ENCODE peak calls at places on chromosomes 2 and 18, in seven cellular contexts. N is GM13976, Z is fibroblast of mammary gland, L is tibial artery, K is PC-3, Q is astrocyte of the cerebellum, E is lower lobe of right lung. B is an unnamed sample.

GRCh38 chr2:212892193-212892592 is 259.2 kb downstream of the IKZF2 start:
- DNase-seq in N (no peak), Z (peak), L (no peak), K (peak), Q (peak), E (no peak), B (no peak)

GRCh38 chr2:145228506-145228905 is 708.6 kb upstream of the ZEB2 start:
- DNase-seq in N (no peak), Z (peak), L (no peak), K (no peak), Q (no peak), E (no peak), B (peak)

GRCh38 chr2:8986327-8986976 is 17.0 kb downstream of the MBOAT2 start:
- DNase-seq in N (no peak), Z (no peak), L (no peak), K (peak), Q (no peak), E (no peak), B (no peak)

GRCh38 chr2:3135676-3136075 is 241.9 kb downstream of the EIPR1 start:
- DNase-seq in N (no peak), Z (no peak), L (no peak), K (no peak), Q (no peak), E (no peak), B (no peak)

GRCh38 chr2:238170386-238171071 is 11.8 kb downstream of the ERFE start:
- DNase-seq in N (no peak), Z (peak), L (no peak), K (no peak), Q (no peak), E (peak), B (no peak)

GRCh38 chr2:240410808-240411207 is 24.7 kb upstream of the GPC1 start:
- DNase-seq in N (no peak), Z (no peak), L (peak), K (no peak), Q (no peak), E (no peak), B (no peak)

GRCh38 chr2:119862127-119862889 is 102.6 kb downstream of the PTPN4 start:
- DNase-seq in N (peak), Z (no peak), L (no peak), K (no peak), Q (no peak), E (no peak), B (no peak)

GRCh38 chr2:66532972-66533868 is 98.3 kb downstream of the MEIS1 start:
- DNase-seq in N (no peak), Z (no peak), L (no peak), K (no peak), Q (peak), E (no peak), B (no peak)

GRCh38 chr2:2107140-2107539 is 223.9 kb downstream of the MYT1L start:
- DNase-seq in N (no peak), Z (no peak), L (no peak), K (no peak), Q (no peak), E (no peak), B (no peak)

GRCh38 chr2:127596311-127597045 is 49.5 kb upstream of the GPR17 start:
- DNase-seq in N (no peak), Z (no peak), L (no peak), K (no peak), Q (no peak), E (no peak), B (no peak)

GRCh38 chr2:160029270-160029628 is 33.2 kb downstream of the PLA2R1 start:
- DNase-seq in N (no peak), Z (no peak), L (no peak), K (no peak), Q (no peak), E (no peak), B (no peak)

GRCh38 chr2:212831671-212832199 is 293.1 kb upstream of the ERBB4 start:
- DNase-seq in N (no peak), Z (no peak), L (peak), K (no peak), Q (no peak), E (peak), B (no peak)

GRCh38 chr2:8675543-8675942 is 6.3 kb upstream of the ID2 start:
- DNase-seq in N (no peak), Z (no peak), L (no peak), K (no peak), Q (no peak), E (no peak), B (no peak)

GRCh38 chr2:25491966-25492532 is 150.3 kb upstream of the DNMT3A start:
- DNase-seq in N (no peak), Z (peak), L (no peak), K (peak), Q (peak), E (no peak), B (no peak)

GRCh38 chr2:224008702-224009261 is 30.3 kb downstream of the SERPINE2 start:
- DNase-seq in N (no peak), Z (no peak), L (no peak), K (no peak), Q (no peak), E (no peak), B (no peak)

GRCh38 chr2:74498500-74499268 is 719 bp downstream of the LBX2 start:
- DNase-seq in N (peak), Z (peak), L (no peak), K (peak), Q (no peak), E (peak), B (no peak)

DNA sequence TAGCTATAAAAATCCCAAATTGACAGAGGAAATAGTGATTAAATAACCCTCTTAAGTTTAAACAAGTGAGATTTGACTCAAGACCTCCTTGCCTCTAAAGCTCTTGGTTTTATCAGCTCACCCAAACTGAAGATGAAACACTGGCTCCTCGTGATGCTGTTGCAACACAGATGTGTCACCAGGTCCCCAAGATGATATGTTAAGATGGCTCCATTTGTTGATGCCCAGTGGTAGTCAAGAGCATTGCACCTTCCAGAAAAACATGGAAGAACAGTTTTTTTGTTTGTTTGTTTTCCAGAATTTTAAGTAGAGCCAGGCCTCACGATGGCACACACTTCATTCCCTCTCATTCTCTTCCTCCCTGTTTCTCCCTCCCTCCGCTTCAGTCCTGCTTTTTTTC is 399.8 kb downstream of the TXNL1 start:
- DNase-seq in N (no peak), Z (peak), L (no peak), K (peak), Q (no peak), E (no peak), B (no peak)
- TF ChIP-seq CTCF in N (no peak), Z (peak), L (no peak), K (no peak), Q (peak), E (no peak), B (no peak)

GRCh38 chr2:218269900-218270720 is at the start of the genes AAMP and PNKD:
- DNase-seq in N (peak), Z (peak), L (peak), K (peak), Q (peak), E (peak), B (peak)
- TF ChIP-seq CTCF in N (no peak), Z (no peak), L (peak), K (peak), Q (no peak), E (peak), B (peak)

GRCh38 chr2:219832904-219833303 is 205.5 kb downstream of the SLC4A3 start:
- DNase-seq in N (no peak), Z (no peak), L (no peak), K (no peak), Q (no peak), E (no peak), B (no peak)

GRCh38 chr2:219831957-219832356 is 204.5 kb downstream of the SLC4A3 start:
- DNase-seq in N (no peak), Z (no peak), L (no peak), K (no peak), Q (no peak), E (no peak), B (no peak)

GRCh38 chr2:219835493-219835892 is 208.1 kb downstream of the SLC4A3 start:
- DNase-seq in N (no peak), Z (no peak), L (no peak), K (no peak), Q (no peak), E (no peak), B (no peak)

DNA sequence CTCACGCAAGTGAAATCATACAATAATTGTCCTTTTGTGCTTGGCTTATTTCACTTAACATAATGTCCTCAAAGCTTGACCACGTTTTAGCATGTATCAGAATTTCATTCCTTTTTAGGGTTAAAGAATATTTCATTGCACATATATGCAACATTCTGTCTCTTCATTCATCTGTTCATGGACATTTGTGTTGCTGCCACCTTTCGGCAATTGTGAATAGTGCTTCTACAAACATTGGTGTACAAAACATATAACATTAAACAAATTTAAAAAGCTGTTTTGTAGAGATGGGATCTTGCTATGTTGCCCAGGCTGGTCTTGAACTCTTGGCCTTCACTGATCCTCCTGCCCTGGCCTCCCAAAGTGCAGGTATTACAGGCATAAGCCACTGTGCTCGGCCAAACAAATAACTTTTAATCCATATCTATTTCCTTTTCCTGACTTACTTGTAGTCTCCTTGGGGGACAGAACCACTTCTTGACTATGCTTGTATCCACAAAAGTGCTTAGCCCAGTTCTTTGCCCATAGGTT is 209.3 kb downstream of the SLC4A3 start:
- DNase-seq in N (no peak), Z (peak), L (no peak), K (peak), Q (no peak), E (no peak), B (no peak)
- TF ChIP-seq CTCF in N (no peak), Z (peak), L (peak), K (peak), Q (peak), E (no peak), B (peak)

GRCh38 chr2:98280376-98281102 is 65.7 kb upstream of the CNGA3 start:
- DNase-seq in N (no peak), Z (no peak), L (no peak), K (no peak), Q (peak), E (no peak), B (no peak)

GRCh38 chr2:98278074-98278473 is 68.2 kb upstream of the CNGA3 start:
- DNase-seq in N (no peak), Z (no peak), L (no peak), K (no peak), Q (no peak), E (no peak), B (no peak)

GRCh38 chr2:98282109-98282508 is 64.1 kb upstream of the CNGA3 start:
- DNase-seq in N (no peak), Z (peak), L (no peak), K (peak), Q (peak), E (no peak), B (no peak)

GRCh38 chr2:98277156-98277859 is 68.9 kb upstream of the CNGA3 start:
- DNase-seq in N (no peak), Z (no peak), L (no peak), K (no peak), Q (no peak), E (no peak), B (no peak)

DNA sequence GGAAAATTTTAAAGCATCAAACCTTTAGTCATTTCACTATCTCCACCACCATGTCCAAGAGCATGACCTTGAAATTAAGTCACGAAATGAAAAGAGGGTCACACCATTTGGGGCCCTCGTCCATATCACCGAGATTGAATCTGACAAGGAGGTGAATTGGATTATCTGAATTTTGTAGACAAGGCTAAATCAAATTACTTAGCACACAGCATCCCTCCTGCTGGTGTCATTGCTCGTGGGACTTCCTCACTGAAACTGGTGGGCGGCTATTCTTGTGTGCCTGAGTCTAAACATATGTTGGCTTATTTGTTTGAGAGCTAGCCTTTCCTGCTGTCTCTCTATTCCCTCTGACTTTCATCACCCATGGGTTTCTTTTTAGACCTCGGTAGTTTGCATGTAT is 64.6 kb upstream of the CNGA3 start:
- DNase-seq in N (no peak), Z (no peak), L (no peak), K (no peak), Q (no peak), E (no peak), B (no peak)
- TF ChIP-seq CTCF in N (no peak), Z (no peak), L (no peak), K (no peak), Q (no peak), E (no peak), B (no peak)

DNA sequence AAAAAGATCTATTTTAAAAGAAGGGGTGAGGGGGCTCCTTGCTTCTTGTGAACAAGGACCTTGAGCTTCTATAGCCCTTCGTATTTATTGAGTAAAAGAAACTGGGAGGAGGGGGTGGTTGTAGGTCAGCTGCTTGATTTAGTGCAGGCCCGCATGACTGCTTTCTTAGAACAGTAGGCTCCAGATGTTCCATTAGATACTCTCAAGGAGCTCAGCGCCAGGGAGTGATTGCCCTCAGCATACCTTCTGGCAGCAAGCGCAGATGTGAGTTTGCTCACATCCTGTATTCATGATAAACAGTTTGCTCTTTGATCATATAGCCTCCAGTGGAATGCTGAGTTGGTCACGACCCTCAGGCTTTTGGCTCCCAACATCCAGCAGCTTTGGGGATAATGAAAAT is 108.9 kb upstream of the XPO1 start:
- DNase-seq in N (no peak), Z (peak), L (no peak), K (no peak), Q (no peak), E (no peak), B (no peak)
- TF ChIP-seq CTCF in N (no peak), Z (no peak), L (no peak), K (no peak), Q (no peak), E (no peak), B (no peak)

DNA sequence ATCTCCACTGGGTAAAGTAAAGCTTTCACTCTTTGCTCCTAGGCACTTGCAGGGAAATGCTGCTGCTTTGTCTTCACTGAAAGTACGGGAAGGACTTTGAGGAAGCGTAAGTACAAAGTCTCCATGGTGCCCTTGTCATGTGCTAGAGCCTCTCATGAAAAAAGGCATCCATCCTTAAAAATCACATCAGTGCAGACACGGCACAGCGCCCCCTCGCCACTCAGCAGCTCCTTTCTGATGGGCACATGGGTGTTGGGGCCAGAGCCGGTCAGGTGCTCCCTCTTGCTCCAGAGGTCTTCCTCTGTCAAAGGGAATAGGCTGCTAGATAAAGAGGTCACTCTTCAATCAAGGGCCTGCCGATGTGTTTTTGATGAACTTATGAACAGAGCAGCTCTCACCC is 109.1 kb upstream of the STPG4 start:
- DNase-seq in N (no peak), Z (no peak), L (no peak), K (no peak), Q (no peak), E (no peak), B (no peak)
- TF ChIP-seq CTCF in N (no peak), Z (no peak), L (no peak), K (no peak), Q (no peak), E (no peak), B (no peak)

GRCh38 chr2:5914831-5915611 is 222.8 kb downstream of the SOX11 start:
- DNase-seq in N (no peak), Z (no peak), L (no peak), K (peak), Q (peak), E (no peak), B (no peak)

GRCh38 chr2:5921081-5921642 is 229.0 kb downstream of the SOX11 start:
- DNase-seq in N (no peak), Z (no peak), L (no peak), K (no peak), Q (no peak), E (no peak), B (no peak)

GRCh38 chr2:5911801-5912200 is 219.6 kb downstream of the SOX11 start:
- DNase-seq in N (no peak), Z (no peak), L (no peak), K (no peak), Q (no peak), E (no peak), B (no peak)

GRCh38 chr2:5913729-5914390 is 221.7 kb downstream of the SOX11 start:
- DNase-seq in N (no peak), Z (no peak), L (no peak), K (no peak), Q (no peak), E (no peak), B (no peak)

GRCh38 chr2:5915926-5916325 is 223.7 kb downstream of the SOX11 start:
- DNase-seq in N (no peak), Z (no peak), L (no peak), K (peak), Q (no peak), E (no peak), B (no peak)
- TF ChIP-seq CTCF in N (peak), Z (no peak), L (no peak), K (peak), Q (peak), E (peak), B (no peak)

DNA sequence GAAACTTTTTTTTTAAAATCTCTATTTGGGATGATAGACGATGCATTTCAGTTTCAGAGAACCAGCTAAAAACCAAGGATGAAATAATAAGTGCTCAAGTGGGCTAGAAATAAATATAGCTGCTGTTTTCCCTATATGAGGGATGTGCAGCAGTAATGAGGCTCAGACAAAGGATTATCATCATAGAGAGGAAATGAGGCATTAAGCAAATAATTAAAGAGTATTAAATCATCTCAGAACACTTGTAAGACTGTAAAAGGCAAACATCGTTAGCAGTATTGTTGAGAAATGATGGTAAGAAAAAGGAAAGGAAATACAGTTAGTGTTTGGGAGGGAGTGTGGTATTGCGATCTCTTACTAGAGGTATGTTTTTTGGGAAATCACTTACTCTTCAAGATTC is 233.5 kb downstream of the TGIF1 start:
- DNase-seq in N (no peak), Z (no peak), L (no peak), K (peak), Q (no peak), E (no peak), B (no peak)
- TF ChIP-seq CTCF in N (no peak), Z (no peak), L (no peak), K (no peak), Q (no peak), E (no peak), B (no peak)